ENCODE peak calls at places on chromosome 19, in seven cellular contexts. One of them, this sample, is unnamed.

GRCh38 chr19:4851551-4852290 is 15.7 kb downstream of the PLIN3 start:
- DNase-seq in HL-60: no peak
- DNase-seq in epithelial cell of proximal tubule: peak
- DNase-seq in IMR-90: peak
- DNase-seq in WTC11: peak
- DNase-seq in heart left ventricle: peak
- DNase-seq in psoas muscle: peak
- DNase-seq in this sample: peak

GRCh38 chr19:6471076-6471475 is 7.0 kb downstream of the CRB3 start:
- DNase-seq in HL-60: no peak
- DNase-seq in epithelial cell of proximal tubule: no peak
- DNase-seq in IMR-90: no peak
- DNase-seq in WTC11: no peak
- DNase-seq in heart left ventricle: no peak
- DNase-seq in psoas muscle: no peak
- DNase-seq in this sample: no peak

GRCh38 chr19:43562698-43563241 is 12.6 kb downstream of the XRCC1 start:
- DNase-seq in HL-60: peak
- DNase-seq in epithelial cell of proximal tubule: no peak
- DNase-seq in IMR-90: peak
- DNase-seq in WTC11: no peak
- DNase-seq in heart left ventricle: peak
- DNase-seq in psoas muscle: peak
- DNase-seq in this sample: no peak

GRCh38 chr19:46660601-46661019 is 372 bp downstream of the DACT3 start:
- DNase-seq in HL-60: no peak
- DNase-seq in epithelial cell of proximal tubule: no peak
- DNase-seq in IMR-90: no peak
- DNase-seq in WTC11: peak
- DNase-seq in heart left ventricle: no peak
- DNase-seq in psoas muscle: no peak
- DNase-seq in this sample: no peak

GRCh38 chr19:16417660-16418596 is 53.8 kb downstream of the EPS15L1 start:
- DNase-seq in HL-60: peak
- DNase-seq in epithelial cell of proximal tubule: no peak
- DNase-seq in IMR-90: peak
- DNase-seq in WTC11: peak
- DNase-seq in heart left ventricle: peak
- DNase-seq in psoas muscle: peak
- DNase-seq in this sample: peak

GRCh38 chr19:41917676-41918075 is 10.6 kb downstream of the ERFL start:
- DNase-seq in HL-60: no peak
- DNase-seq in epithelial cell of proximal tubule: no peak
- DNase-seq in IMR-90: no peak
- DNase-seq in WTC11: no peak
- DNase-seq in heart left ventricle: no peak
- DNase-seq in psoas muscle: peak
- DNase-seq in this sample: peak

GRCh38 chr19:5585461-5586299 is 17.9 kb upstream of the TINCR start:
- DNase-seq in HL-60: no peak
- DNase-seq in epithelial cell of proximal tubule: no peak
- DNase-seq in IMR-90: no peak
- DNase-seq in WTC11: peak
- DNase-seq in heart left ventricle: peak
- DNase-seq in psoas muscle: peak
- DNase-seq in this sample: no peak

GRCh38 chr19:21166436-21166835 is 24.6 kb downstream of the ZNF431 start:
- DNase-seq in HL-60: no peak
- DNase-seq in epithelial cell of proximal tubule: no peak
- DNase-seq in IMR-90: no peak
- DNase-seq in WTC11: no peak
- DNase-seq in heart left ventricle: no peak
- DNase-seq in psoas muscle: no peak
- DNase-seq in this sample: no peak

GRCh38 chr19:3275583-3276340 is 51.3 kb downstream of the CELF5 start:
- DNase-seq in HL-60: peak
- DNase-seq in epithelial cell of proximal tubule: no peak
- DNase-seq in IMR-90: peak
- DNase-seq in WTC11: peak
- DNase-seq in heart left ventricle: peak
- DNase-seq in psoas muscle: peak
- DNase-seq in this sample: peak

GRCh38 chr19:48139053-48139452 is 28.4 kb upstream of the PLA2G4C start:
- DNase-seq in HL-60: no peak
- DNase-seq in epithelial cell of proximal tubule: no peak
- DNase-seq in IMR-90: no peak
- DNase-seq in WTC11: no peak
- DNase-seq in heart left ventricle: no peak
- DNase-seq in psoas muscle: no peak
- DNase-seq in this sample: no peak

GRCh38 chr19:19428746-19429145 is 23.3 kb downstream of the GATAD2A start:
- DNase-seq in HL-60: no peak
- DNase-seq in epithelial cell of proximal tubule: no peak
- DNase-seq in IMR-90: no peak
- DNase-seq in WTC11: no peak
- DNase-seq in heart left ventricle: no peak
- DNase-seq in psoas muscle: no peak
- DNase-seq in this sample: no peak

GRCh38 chr19:13887529-13887928 is 10.6 kb downstream of the NANOS3 start:
- DNase-seq in HL-60: no peak
- DNase-seq in epithelial cell of proximal tubule: no peak
- DNase-seq in IMR-90: peak
- DNase-seq in WTC11: no peak
- DNase-seq in heart left ventricle: no peak
- DNase-seq in psoas muscle: no peak
- DNase-seq in this sample: no peak

GRCh38 chr19:48819366-48819816 is 8.6 kb upstream of the BCAT2 start:
- DNase-seq in HL-60: no peak
- DNase-seq in epithelial cell of proximal tubule: peak
- DNase-seq in IMR-90: peak
- DNase-seq in WTC11: no peak
- DNase-seq in heart left ventricle: peak
- DNase-seq in psoas muscle: peak
- DNase-seq in this sample: no peak

GRCh38 chr19:44585371-44586141 is 27.8 kb upstream of the IGSF23 start:
- DNase-seq in HL-60: no peak
- DNase-seq in epithelial cell of proximal tubule: no peak
- DNase-seq in IMR-90: peak
- DNase-seq in WTC11: no peak
- DNase-seq in heart left ventricle: no peak
- DNase-seq in psoas muscle: no peak
- DNase-seq in this sample: no peak

GRCh38 chr19:32611161-32611560 is 30.2 kb downstream of the PDCD5 start:
- DNase-seq in HL-60: no peak
- DNase-seq in epithelial cell of proximal tubule: no peak
- DNase-seq in IMR-90: no peak
- DNase-seq in WTC11: no peak
- DNase-seq in heart left ventricle: no peak
- DNase-seq in psoas muscle: no peak
- DNase-seq in this sample: no peak

GRCh38 chr19:51294211-51294976 is 17.1 kb upstream of the IGLON5 start:
- DNase-seq in HL-60: no peak
- DNase-seq in epithelial cell of proximal tubule: no peak
- DNase-seq in IMR-90: no peak
- DNase-seq in WTC11: no peak
- DNase-seq in heart left ventricle: no peak
- DNase-seq in psoas muscle: no peak
- DNase-seq in this sample: no peak

GRCh38 chr19:45782162-45782623 is at the start of gene DMPK:
- DNase-seq in HL-60: no peak
- DNase-seq in epithelial cell of proximal tubule: no peak
- DNase-seq in IMR-90: no peak
- DNase-seq in WTC11: no peak
- DNase-seq in heart left ventricle: peak
- DNase-seq in psoas muscle: peak
- DNase-seq in this sample: no peak

GRCh38 chr19:41703602-41704293 is 4.7 kb upstream of the CEACAM5 start:
- DNase-seq in HL-60: no peak
- DNase-seq in epithelial cell of proximal tubule: no peak
- DNase-seq in IMR-90: no peak
- DNase-seq in WTC11: peak
- DNase-seq in heart left ventricle: no peak
- DNase-seq in psoas muscle: no peak
- DNase-seq in this sample: no peak

This sample was measured in glutamatergic neuron.